ENCODE peak calls at places on chromosomes 2 and 18, in four cellular contexts. L, U, C and D are unnamed samples.

GRCh38 chr2:62142054-62142453 is 53.9 kb upstream of the B3GNT2 start:
- DNase-seq in L (no peak), U (no peak), C (no peak), D (no peak)

GRCh38 chr18:777021-777420 is 35.0 kb downstream of the YES1 start:
- DNase-seq in U (no peak), C (no peak), L (no peak), D (peak)

GRCh38 chr2:15768142-15769088 is 171.9 kb upstream of the MYCN start:
- DNase-seq in C (no peak), U (no peak), L (no peak), D (no peak)

GRCh38 chr18:13435596-13436333 is 217.2 kb downstream of the LDLRAD4 start:
- DNase-seq in C (no peak), L (no peak), U (peak), D (peak)

GRCh38 chr2:128606837-128607236 is 288.2 kb upstream of the HS6ST1 start:
- DNase-seq in C (no peak), U (no peak), L (no peak), D (no peak)

GRCh38 chr2:186590538-186591441 is 934 bp downstream of the ITGAV start:
- DNase-seq in L (peak), U (no peak), C (no peak), D (peak)

GRCh38 chr2:101831351-101831865 is 133.9 kb downstream of the MAP4K4 start:
- DNase-seq in C (peak), U (no peak), L (peak), D (peak)

GRCh38 chr18:55321268-55322175 is 266.5 kb downstream of the TCF4 start:
- DNase-seq in U (peak), L (peak), C (peak), D (peak)

GRCh38 chr2:239309398-239310245 is 91.2 kb downstream of the HDAC4 start:
- DNase-seq in L (no peak), U (no peak), C (no peak), D (no peak)
- H3K4me3 ChIP-seq in L (no peak), U (peak), C (peak), D (no peak)

GRCh38 chr2:201344663-201345366 is 12.3 kb downstream of the FLACC1 start:
- DNase-seq in U (no peak), C (no peak), L (no peak), D (no peak)
- TF ChIP-seq CTCF in U (no peak), C (no peak), L (no peak), D (no peak)

GRCh38 chr2:21655136-21655535 is 531.4 kb downstream of the TDRD15 start:
- DNase-seq in C (no peak), L (no peak), U (no peak), D (no peak)
- H3K4me3 ChIP-seq in C (no peak), L (no peak), U (no peak), D (no peak)

DNA sequence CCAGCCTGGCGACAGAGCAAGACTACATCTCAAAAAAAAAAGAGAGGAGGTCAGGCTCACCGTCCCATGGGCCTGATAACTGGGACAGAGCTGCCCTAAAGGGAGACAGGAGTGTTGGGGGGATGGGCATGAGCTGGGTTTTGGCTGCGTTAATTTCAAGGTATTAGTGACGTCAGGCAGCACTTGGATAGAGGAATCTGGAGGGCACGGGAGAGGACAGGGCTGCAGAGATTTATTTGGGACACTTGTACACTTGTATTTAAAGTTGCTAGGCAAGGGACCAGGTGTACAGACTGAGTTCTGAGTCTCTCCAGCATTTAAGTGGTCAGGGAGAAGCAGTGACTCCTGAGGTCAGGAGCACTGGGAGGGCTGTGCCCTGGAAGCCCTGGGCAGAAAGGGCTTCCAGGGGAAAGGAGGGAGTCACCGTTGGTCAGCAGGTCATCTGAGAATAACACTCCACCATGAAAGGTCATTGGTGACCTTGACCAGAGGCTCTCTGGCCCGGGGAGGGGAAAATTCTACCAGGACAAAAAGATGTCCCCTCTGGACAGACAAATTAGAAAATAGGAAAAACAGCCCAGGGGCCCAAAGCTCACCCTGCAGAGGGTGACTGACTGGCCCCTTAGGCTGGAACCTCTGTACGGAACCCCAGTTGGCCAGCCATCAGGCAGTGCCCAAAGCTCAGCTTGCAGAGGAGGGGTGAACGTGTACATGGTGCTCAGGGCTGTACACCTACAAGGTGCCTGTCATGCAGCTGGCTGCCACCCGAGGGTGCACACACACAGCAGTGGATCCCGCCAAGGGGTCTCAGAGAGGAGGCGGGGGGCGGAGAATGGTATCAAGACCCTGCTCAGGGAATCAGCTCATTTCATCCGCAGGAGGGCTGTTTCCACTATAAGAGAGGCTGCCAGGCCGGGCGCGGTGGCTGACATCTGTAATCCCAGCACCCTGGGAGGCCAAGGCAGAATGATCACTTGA is 23.0 kb upstream of the CNNM3 start:
- DNase-seq in U (no peak), L (no peak), C (no peak), D (no peak)
- TF ChIP-seq CTCF in U (no peak), L (no peak), C (no peak), D (no peak)